ENCODE peak calls at places on chromosomes 1 and 21, in five cellular contexts. One of them, this sample, is unnamed.

GRCh38 chr1:19762175-19762779 is 37.4 kb downstream of the TMCO4 start:
- DNase-seq in right lobe of liver: no peak
- DNase-seq in body of pancreas: peak
- DNase-seq in testis: peak
- DNase-seq in H1: peak
- DNase-seq in this sample: no peak

GRCh38 chr1:30942326-30942978 is 33.9 kb upstream of the SDC3 start:
- DNase-seq in testis: no peak
- DNase-seq in body of pancreas: no peak
- DNase-seq in H1: no peak
- DNase-seq in right lobe of liver: no peak
- DNase-seq in this sample: no peak

GRCh38 chr21:18801468-18801867 is 397.9 kb upstream of the TMPRSS15 start:
- DNase-seq in H1: no peak
- DNase-seq in body of pancreas: no peak
- DNase-seq in right lobe of liver: no peak
- DNase-seq in testis: no peak
- DNase-seq in this sample: no peak

GRCh38 chr1:198937231-198938031 is 298.6 kb downstream of the PTPRC start:
- DNase-seq in right lobe of liver: no peak
- DNase-seq in body of pancreas: peak
- DNase-seq in testis: peak
- DNase-seq in H1: no peak
- DNase-seq in this sample: peak

GRCh38 chr1:6703016-6703415 is 1.4 kb upstream of the DNAJC11 start:
- DNase-seq in right lobe of liver: no peak
- DNase-seq in body of pancreas: no peak
- DNase-seq in testis: no peak
- DNase-seq in H1: no peak
- DNase-seq in this sample: no peak

GRCh38 chr21:14826630-14827029 is 238.2 kb downstream of the NRIP1 start:
- DNase-seq in right lobe of liver: no peak
- DNase-seq in testis: no peak
- DNase-seq in H1: no peak
- DNase-seq in body of pancreas: no peak
- DNase-seq in this sample: no peak

GRCh38 chr21:31530918-31531705 is 128.4 kb upstream of the SOD1 start:
- DNase-seq in H1: no peak
- DNase-seq in body of pancreas: peak
- DNase-seq in right lobe of liver: peak
- DNase-seq in testis: peak
- DNase-seq in this sample: peak

GRCh38 chr1:228318823-228319241 is 87.8 kb downstream of the TRIM11 start:
- DNase-seq in body of pancreas: peak
- DNase-seq in H1: no peak
- DNase-seq in testis: no peak
- DNase-seq in right lobe of liver: peak
- DNase-seq in this sample: no peak

GRCh38 chr1:13469343-13469742 is 44.5 kb downstream of the LRRC38 start:
- DNase-seq in H1: no peak
- DNase-seq in body of pancreas: no peak
- DNase-seq in right lobe of liver: no peak
- DNase-seq in testis: no peak
- DNase-seq in this sample: no peak

GRCh38 chr1:231272173-231272572 is 31.2 kb downstream of the GNPAT start:
- DNase-seq in right lobe of liver: no peak
- DNase-seq in body of pancreas: no peak
- DNase-seq in H1: no peak
- DNase-seq in testis: no peak
- DNase-seq in this sample: no peak

GRCh38 chr1:98749152-98749756 is 87.7 kb downstream of the SNX7 start:
- DNase-seq in right lobe of liver: no peak
- DNase-seq in testis: no peak
- DNase-seq in H1: no peak
- DNase-seq in body of pancreas: no peak
- DNase-seq in this sample: no peak

GRCh38 chr1:221071761-221072160 is 192.5 kb downstream of the HLX start:
- DNase-seq in H1: no peak
- DNase-seq in right lobe of liver: no peak
- DNase-seq in body of pancreas: no peak
- DNase-seq in testis: no peak
- DNase-seq in this sample: no peak

GRCh38 chr1:197577580-197577979 is 197.7 kb downstream of the DENND1B start:
- DNase-seq in testis: no peak
- DNase-seq in H1: no peak
- DNase-seq in body of pancreas: no peak
- DNase-seq in right lobe of liver: no peak
- DNase-seq in this sample: no peak

DNA sequence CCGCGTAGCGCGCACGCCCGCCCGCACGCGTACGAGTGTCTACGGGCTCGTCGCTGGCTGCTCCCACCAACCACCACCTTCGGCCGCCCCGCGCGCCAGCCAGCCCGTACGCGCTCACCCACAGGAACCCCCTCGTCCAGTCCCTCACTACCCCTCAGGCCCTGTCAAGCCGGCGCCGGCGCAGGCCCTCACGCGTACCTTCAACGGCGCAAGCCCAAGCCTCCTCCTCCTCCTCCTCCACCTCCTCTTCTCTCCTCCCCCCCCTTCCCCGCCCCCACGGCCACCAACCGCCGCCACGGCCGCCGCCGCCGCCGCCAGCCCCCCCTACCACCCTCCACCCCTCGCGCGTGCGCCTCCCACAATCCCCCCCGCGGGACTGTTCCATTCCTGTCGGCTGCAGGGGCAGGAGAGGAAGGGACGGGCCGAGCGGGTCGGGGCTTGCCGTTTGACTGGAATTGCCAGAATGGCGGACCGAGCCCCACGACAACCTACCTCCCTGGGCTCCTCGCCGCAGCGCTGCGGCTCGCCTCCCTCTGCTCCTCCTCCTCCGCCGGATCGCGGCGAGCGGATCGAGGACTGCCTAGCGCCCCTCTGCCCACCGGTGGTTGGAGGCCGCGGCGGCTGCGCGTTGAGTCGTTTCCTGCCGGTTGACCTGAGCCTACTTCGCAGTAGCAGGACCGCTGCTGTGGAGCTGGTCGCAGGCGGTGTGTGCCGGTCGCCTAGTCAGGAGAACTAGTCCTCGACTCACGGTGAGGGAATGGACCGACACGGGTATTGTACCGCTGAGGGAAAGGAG is at the start of gene ASH1L:
- DNase-seq in body of pancreas: peak
- DNase-seq in testis: peak
- DNase-seq in H1: peak
- DNase-seq in right lobe of liver: peak
- DNase-seq in this sample: peak
- TF ChIP-seq POLR2A in body of pancreas: peak
- TF ChIP-seq POLR2A in testis: peak
- TF ChIP-seq POLR2A in H1: peak
- TF ChIP-seq POLR2A in right lobe of liver: peak
- TF ChIP-seq POLR2A in this sample: peak

GRCh38 chr21:43287111-43287973 is 118.5 kb downstream of the CRYAA start:
- DNase-seq in right lobe of liver: no peak
- DNase-seq in H1: no peak
- DNase-seq in testis: no peak
- DNase-seq in body of pancreas: no peak
- DNase-seq in this sample: no peak
- TF ChIP-seq CTCF in right lobe of liver: no peak
- TF ChIP-seq CTCF in H1: no peak
- TF ChIP-seq CTCF in testis: no peak
- TF ChIP-seq CTCF in body of pancreas: no peak
- TF ChIP-seq CTCF in this sample: no peak

DNA sequence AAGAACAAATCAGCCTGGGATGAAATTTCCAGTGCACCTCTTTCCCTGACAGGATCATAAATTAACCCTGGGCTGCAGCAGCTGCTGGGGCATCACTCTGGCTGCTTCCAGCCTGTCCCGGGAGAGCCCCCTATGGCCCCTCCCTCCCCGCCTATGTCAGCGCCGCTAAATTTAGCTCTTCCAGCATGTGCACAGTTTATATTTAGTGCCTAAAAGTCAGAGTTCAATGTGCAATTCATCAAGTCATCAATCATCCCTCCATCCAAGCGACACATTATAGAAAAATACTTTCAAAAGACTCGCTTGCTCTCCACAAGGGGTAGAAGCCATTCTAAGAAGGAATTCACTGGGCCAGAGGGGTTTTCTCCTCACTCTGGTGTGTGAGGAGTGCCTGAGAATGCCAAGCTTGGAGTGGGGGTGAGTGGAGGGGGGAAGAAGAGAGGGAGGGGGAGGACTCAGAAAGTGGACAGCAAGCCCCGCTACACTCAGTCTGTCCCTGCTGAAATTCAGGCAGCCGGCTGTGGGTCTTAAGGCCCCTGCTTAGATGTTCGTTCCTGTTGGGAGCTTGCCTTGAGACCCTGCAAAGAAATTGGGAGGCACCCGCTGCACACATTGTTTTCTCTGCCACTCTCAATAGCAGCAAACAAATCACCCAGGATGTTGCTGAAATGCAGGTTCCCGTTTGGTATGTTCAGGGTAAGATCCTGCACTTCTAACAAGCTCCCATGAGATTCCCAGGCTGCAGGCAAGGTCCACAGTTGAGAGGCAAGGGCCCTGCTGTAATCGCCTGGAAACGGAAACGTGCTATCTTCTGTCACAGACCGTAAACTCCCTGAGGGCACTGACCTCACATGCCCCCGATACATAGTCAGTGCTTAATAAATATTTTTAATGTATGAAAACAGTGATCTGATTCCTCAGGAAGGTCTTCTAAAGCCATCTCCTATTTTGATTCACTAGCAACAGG is 37.6 kb downstream of the XCL1 start:
- DNase-seq in H1: no peak
- DNase-seq in testis: no peak
- DNase-seq in body of pancreas: no peak
- DNase-seq in right lobe of liver: no peak
- DNase-seq in this sample: no peak
- TF ChIP-seq POLR2A in H1: no peak
- TF ChIP-seq POLR2A in testis: no peak
- TF ChIP-seq POLR2A in body of pancreas: no peak
- TF ChIP-seq POLR2A in right lobe of liver: no peak
- TF ChIP-seq POLR2A in this sample: no peak

GRCh38 chr1:11324562-11324961 is 51.6 kb downstream of the UBIAD1 start:
- DNase-seq in testis: no peak
- DNase-seq in H1: no peak
- DNase-seq in right lobe of liver: no peak
- DNase-seq in body of pancreas: no peak
- DNase-seq in this sample: no peak

GRCh38 chr1:11321656-11322491 is 48.9 kb downstream of the UBIAD1 start:
- DNase-seq in testis: no peak
- DNase-seq in H1: no peak
- DNase-seq in right lobe of liver: no peak
- DNase-seq in body of pancreas: no peak
- DNase-seq in this sample: no peak

GRCh38 chr1:11316701-11317100 is 43.7 kb downstream of the UBIAD1 start:
- DNase-seq in body of pancreas: no peak
- DNase-seq in H1: no peak
- DNase-seq in right lobe of liver: no peak
- DNase-seq in testis: peak
- DNase-seq in this sample: no peak

GRCh38 chr1:11318982-11319381 is 46.0 kb downstream of the UBIAD1 start:
- DNase-seq in right lobe of liver: no peak
- DNase-seq in testis: peak
- DNase-seq in body of pancreas: no peak
- DNase-seq in H1: no peak
- DNase-seq in this sample: no peak

GRCh38 chr1:11320153-11320936 is 47.3 kb downstream of the UBIAD1 start:
- DNase-seq in right lobe of liver: no peak
- DNase-seq in body of pancreas: no peak
- DNase-seq in H1: peak
- DNase-seq in testis: peak
- DNase-seq in this sample: no peak
- TF ChIP-seq CTCF in right lobe of liver: peak
- TF ChIP-seq CTCF in body of pancreas: no peak
- TF ChIP-seq CTCF in H1: peak
- TF ChIP-seq CTCF in testis: peak
- TF ChIP-seq CTCF in this sample: no peak

GRCh38 chr21:45040114-45040715 is 34.2 kb upstream of the ADARB1 start:
- DNase-seq in H1: peak
- DNase-seq in body of pancreas: no peak
- DNase-seq in right lobe of liver: no peak
- DNase-seq in testis: no peak
- DNase-seq in this sample: no peak

GRCh38 chr21:45041984-45042663 is 32.3 kb upstream of the ADARB1 start:
- DNase-seq in testis: no peak
- DNase-seq in right lobe of liver: no peak
- DNase-seq in H1: no peak
- DNase-seq in body of pancreas: no peak
- DNase-seq in this sample: no peak

GRCh38 chr21:45042664-45043161 is 31.7 kb upstream of the ADARB1 start:
- DNase-seq in testis: no peak
- DNase-seq in right lobe of liver: no peak
- DNase-seq in H1: no peak
- DNase-seq in body of pancreas: no peak
- DNase-seq in this sample: no peak

GRCh38 chr21:45040739-45041138 is 33.6 kb upstream of the ADARB1 start:
- DNase-seq in testis: no peak
- DNase-seq in right lobe of liver: no peak
- DNase-seq in body of pancreas: no peak
- DNase-seq in H1: peak
- DNase-seq in this sample: no peak

GRCh38 chr21:45041351-45041805 is 33.0 kb upstream of the ADARB1 start:
- DNase-seq in right lobe of liver: peak
- DNase-seq in H1: no peak
- DNase-seq in body of pancreas: peak
- DNase-seq in testis: peak
- DNase-seq in this sample: peak
- TF ChIP-seq POLR2A in right lobe of liver: peak
- TF ChIP-seq POLR2A in H1: no peak
- TF ChIP-seq POLR2A in body of pancreas: no peak
- TF ChIP-seq POLR2A in testis: no peak
- TF ChIP-seq POLR2A in this sample: no peak